ENCODE peak calls at places on chromosomes 12 and 14, in eight cellular contexts. K, Y, N, A, V, E, Q and T are unnamed samples.
A peak's percentile ranks its signal among the peaks of the same experiment; 100 is the strongest.

GRCh38 chr12:49478949-49479664 is 59.7 kb upstream of the KCNH3 start:
- DNase-seq in K (no peak), Y (no peak), N (no peak), A (no peak), V (no peak), E (no peak), Q (no peak), T (no peak)

GRCh38 chr12:96208801-96209534 is 14.8 kb downstream of the ELK3 start:
- DNase-seq in K (no peak), Y (no peak), N (no peak), A (no peak), V (peak; percentile 92), E (no peak), Q (peak; percentile 81), T (no peak)

GRCh38 chr14:101284711-101285110 is 276.6 kb upstream of the DIO3 start:
- DNase-seq in K (no peak), Y (no peak), N (no peak), A (no peak), V (no peak), E (no peak), Q (no peak), T (no peak)

GRCh38 chr12:3461391-3461790 is 29.6 kb upstream of the PRMT8 start:
- DNase-seq in K (no peak), Y (no peak), N (no peak), A (no peak), V (no peak), E (no peak), Q (no peak), T (no peak)

GRCh38 chr12:130813436-130813835 is 25.6 kb downstream of the STX2 start:
- DNase-seq in K (no peak), Y (no peak), N (no peak), A (no peak), V (no peak), E (no peak), Q (no peak), T (no peak)

GRCh38 chr14:100305446-100306255 is 593 bp downstream of the SLC25A29 start:
- DNase-seq in K (no peak), Y (peak; percentile 33), N (no peak), A (peak; percentile 34), V (peak; percentile 43), E (no peak), Q (no peak), T (no peak)

GRCh38 chr14:70416717-70417349 is at the start of gene SYNJ2BP:
- DNase-seq in K (peak; percentile 15), Y (peak; percentile 69), N (peak; percentile 74), A (peak; percentile 51), V (peak; percentile 66), E (peak; percentile 85), Q (peak; percentile 70), T (peak; percentile 91)

GRCh38 chr12:51087818-51088217 is 4.4 kb upstream of the CSRNP2 start:
- DNase-seq in K (no peak), Y (no peak), N (no peak), A (no peak), V (no peak), E (no peak), Q (no peak), T (no peak)

GRCh38 chr12:31228811-31229792 is 96.8 kb downstream of the SINHCAF start:
- DNase-seq in K (no peak), Y (peak; percentile 70), N (no peak), A (no peak), V (no peak), E (no peak), Q (no peak), T (no peak)

GRCh38 chr14:75880512-75880911 is 101.3 kb downstream of the TGFB3 start:
- DNase-seq in K (no peak), Y (no peak), N (no peak), A (no peak), V (no peak), E (no peak), Q (no peak), T (no peak)

GRCh38 chr14:39548358-39548757 is 116.1 kb upstream of the FBXO33 start:
- DNase-seq in K (no peak), Y (no peak), N (no peak), A (no peak), V (no peak), E (no peak), Q (no peak), T (no peak)

GRCh38 chr14:67934087-67934486 is 114.5 kb downstream of the RAD51B start:
- DNase-seq in K (no peak), Y (no peak), N (peak; percentile 89), A (peak; percentile 33), V (peak; percentile 73), E (peak; percentile 33), Q (peak; percentile 93), T (peak; percentile 40)

GRCh38 chr12:447132-447531 is 12.6 kb upstream of the B4GALNT3 start:
- DNase-seq in K (no peak), Y (no peak), N (no peak), A (no peak), V (no peak), E (no peak), Q (no peak), T (no peak)

GRCh38 chr12:100593490-100593889 is 20.0 kb downstream of the GAS2L3 start:
- DNase-seq in K (no peak), Y (no peak), N (no peak), A (no peak), V (no peak), E (no peak), Q (peak; percentile 40), T (no peak)
- H3K4me3 ChIP-seq in K (peak overlapping the region; percentile 5), Y (peak overlapping the region; percentile 14), N (no peak overlapping the region), A (no peak overlapping the region), V (no peak overlapping the region), E (no peak overlapping the region), Q (peak overlapping the region; percentile 33), T (no peak overlapping the region)

DNA sequence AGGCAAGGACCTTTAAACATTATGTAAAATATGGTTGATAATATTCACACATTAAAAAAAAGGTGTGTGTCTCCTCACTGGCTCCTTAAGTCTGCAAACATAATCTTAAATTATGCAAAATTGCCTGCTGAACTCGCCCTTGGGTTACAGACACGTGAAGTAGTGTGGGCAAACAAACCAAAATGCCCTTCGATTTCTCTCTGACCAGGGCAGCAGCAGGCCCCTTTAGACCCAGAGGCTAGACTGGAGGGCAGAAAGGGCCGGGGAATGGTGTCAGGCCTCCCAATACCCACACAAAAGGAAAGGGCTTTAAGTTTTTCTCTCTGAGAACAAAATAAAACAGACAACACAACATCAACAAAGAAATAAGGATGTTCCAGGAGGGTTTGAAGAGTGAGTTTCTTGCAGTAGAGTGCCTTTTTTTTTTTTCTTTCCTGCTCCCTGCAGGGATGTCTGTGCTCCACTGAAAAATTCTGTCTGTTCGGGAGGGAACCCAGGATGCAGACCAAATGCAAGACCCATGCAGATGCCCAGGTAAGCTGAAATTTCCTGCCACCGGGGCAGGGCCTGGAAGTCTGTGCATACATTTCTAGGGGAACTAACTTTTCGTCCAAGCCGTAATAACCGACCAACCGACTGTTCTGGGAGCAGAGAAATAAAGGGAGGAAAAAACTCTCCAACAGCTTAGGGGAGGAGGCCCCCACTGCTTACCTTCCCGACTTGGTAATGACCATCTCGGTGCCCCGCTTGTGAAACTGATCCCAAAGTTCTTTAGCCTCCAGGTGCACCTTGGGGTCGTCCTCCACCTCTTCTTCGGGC is 1.7 kb downstream of the TBX3 start:
- DNase-seq in K (no peak), Y (no peak), N (no peak), A (no peak), V (no peak), E (no peak), Q (no peak), T (no peak)
- H3K4me3 ChIP-seq in K (peak overlapping the region; percentile 43), Y (peak overlapping the region; percentile 78), N (peak overlapping the region; percentile 57), A (no peak overlapping the region), V (no peak overlapping the region), E (peak overlapping the region; percentile 79), Q (peak overlapping the region; percentile 99), T (peak overlapping the region; percentile 82)

GRCh38 chr12:56126732-56127239 is 1.3 kb upstream of the ESYT1 start:
- DNase-seq in K (no peak), Y (no peak), N (no peak), A (no peak), V (peak; percentile 83), E (no peak), Q (no peak), T (no peak)
- H3K4me3 ChIP-seq in K (no peak overlapping the region), Y (peak overlapping the region; percentile 89), N (no peak overlapping the region), A (peak overlapping the region; percentile 2), V (peak overlapping the region; percentile 65), E (no peak overlapping the region), Q (no peak overlapping the region), T (no peak overlapping the region)

GRCh38 chr14:103716091-103716801 is 636 bp downstream of the ZFYVE21 start:
- DNase-seq in K (no peak), Y (no peak), N (no peak), A (no peak), V (no peak), E (no peak), Q (no peak), T (no peak)

GRCh38 chr14:103714063-103714724 is 1.1 kb downstream of the XRCC3 start:
- DNase-seq in K (no peak), Y (no peak), N (no peak), A (no peak), V (peak; percentile 29), E (no peak), Q (no peak), T (no peak)

GRCh38 chr14:103716899-103717411 is 1.3 kb downstream of the ZFYVE21 start:
- DNase-seq in K (no peak), Y (no peak), N (no peak), A (no peak), V (no peak), E (no peak), Q (no peak), T (no peak)

GRCh38 chr14:103713304-103714062 is 1.8 kb downstream of the XRCC3 start:
- DNase-seq in K (no peak), Y (no peak), N (no peak), A (no peak), V (peak; percentile 24), E (no peak), Q (no peak), T (no peak)

DNA sequence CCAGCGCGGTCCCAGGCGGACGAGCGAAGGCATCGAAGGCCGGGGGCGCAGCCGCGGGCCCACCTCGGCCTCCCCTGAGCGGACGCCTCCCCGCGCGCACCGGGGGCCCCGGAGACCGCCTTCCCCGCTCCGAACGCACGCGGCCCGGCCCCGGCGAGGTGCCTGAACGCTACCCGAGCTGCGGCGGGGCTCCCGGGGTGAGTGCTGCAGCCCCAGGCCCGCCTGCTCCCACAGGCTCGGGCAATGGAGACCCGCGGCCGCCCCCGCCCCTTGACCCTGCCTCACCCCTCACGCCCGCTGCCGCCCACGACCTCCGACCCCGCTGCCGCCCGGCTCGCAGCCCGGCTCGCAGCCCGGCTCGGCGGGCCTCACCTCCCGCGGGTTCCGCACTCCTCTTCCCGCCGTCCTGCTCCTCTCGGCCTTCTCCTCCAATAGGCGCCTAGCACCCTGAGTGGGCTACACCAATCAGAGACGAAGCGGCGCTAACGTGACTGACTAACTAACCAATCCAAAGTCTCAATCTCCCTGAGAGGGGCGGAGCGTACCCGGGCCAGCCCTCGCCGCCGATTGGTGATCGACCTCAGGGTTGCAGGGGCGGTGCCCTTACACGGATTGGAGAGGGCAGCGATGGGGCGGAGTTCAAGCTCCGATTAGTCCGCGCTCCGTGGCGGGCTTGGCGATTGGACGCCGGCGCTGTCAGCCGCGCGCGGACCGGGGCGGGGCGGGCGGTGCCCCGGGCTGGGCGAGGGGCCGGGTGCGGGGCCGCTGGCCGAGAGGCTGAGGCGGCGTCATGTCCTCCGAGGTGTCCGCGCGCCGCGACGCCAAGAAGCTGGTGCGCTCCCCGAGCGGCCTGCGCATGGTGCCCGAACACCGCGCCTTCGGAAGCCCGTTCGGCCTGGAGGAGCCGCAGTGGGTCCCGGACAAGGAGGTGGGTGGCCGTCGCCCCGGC is at the start of the genes XRCC3 and ZFYVE21:
- DNase-seq in K (peak; percentile 100), Y (peak; percentile 100), N (peak; percentile 99), A (peak; percentile 100), V (peak; percentile 99), E (peak; percentile 99), Q (peak; percentile 99), T (peak; percentile 100)
- H3K4me3 ChIP-seq in K (peak within 1 kb of the TSS; percentile 66), Y (peak within 1 kb of the TSS; percentile 94), N (peak within 1 kb of the TSS; percentile 80), A (peak within 1 kb of the TSS; percentile 47), V (peak within 1 kb of the TSS; percentile 88), E (peak within 1 kb of the TSS; percentile 80), Q (peak within 1 kb of the TSS; percentile 68), T (peak within 1 kb of the TSS; percentile 77)